ENCODE peak calls at places on chromosomes 11 and 22, in five cellular contexts. C is uterus; Q is iPS DF 6.9; K is CD4-positive, alpha-beta memory T cell; L is Peyer's patch. J is an unnamed sample. For H3K4me1, the result is how much of the 10 kb centered on the place peaks cover.

GRCh38 chr11:110158317-110159200 is 65.4 kb downstream of the ZC3H12C start:
- DNase-seq in Q (no peak), L (no peak), C (no peak), K (no peak), J (no peak)

GRCh38 chr11:108616549-108616948 is 23.0 kb upstream of the EXPH5 start:
- DNase-seq in L (no peak), K (no peak), Q (no peak), C (no peak), J (no peak)

GRCh38 chr11:61541568-61541967 is 33.0 kb downstream of the LRRC10B start:
- DNase-seq in Q (peak), L (no peak), C (peak), K (no peak), J (no peak)

GRCh38 chr11:93073508-93074280 is 104.2 kb downstream of the MTNR1B start:
- DNase-seq in L (no peak), Q (no peak), C (no peak), K (no peak), J (no peak)

GRCh38 chr22:26851125-26851524 is 193.7 kb downstream of the MIAT start:
- DNase-seq in C (no peak), K (no peak), Q (no peak), L (no peak), J (no peak)

GRCh38 chr11:130525307-130525706 is 76.9 kb downstream of the ADAMTS15 start:
- DNase-seq in C (no peak), L (no peak), Q (no peak), K (no peak), J (no peak)

GRCh38 chr11:4459470-4459869 is 10.4 kb downstream of the OR52K2 start:
- DNase-seq in K (no peak), C (peak), L (peak), Q (no peak), J (no peak)

GRCh38 chr22:42281284-42281683 is 10.8 kb upstream of the TCF20 start:
- DNase-seq in Q (no peak), C (no peak), K (no peak), L (no peak), J (no peak)

GRCh38 chr11:32080381-32080980 is 10.4 kb upstream of the RCN1 start:
- DNase-seq in C (no peak), K (no peak), Q (no peak), L (no peak), J (no peak)

GRCh38 chr11:48019230-48019584 is 38.8 kb downstream of the PTPRJ start:
- DNase-seq in K (peak), L (no peak), Q (no peak), C (no peak), J (no peak)

GRCh38 chr22:22410677-22411076 is 97.9 kb downstream of the ZNF280B start:
- DNase-seq in Q (no peak), K (no peak), L (no peak), C (no peak), J (no peak)

GRCh38 chr22:22410121-22410520 is 98.4 kb downstream of the ZNF280B start:
- DNase-seq in C (no peak), K (no peak), Q (no peak), L (peak), J (no peak)

GRCh38 chr22:22408269-22408668 is 100.3 kb downstream of the ZNF280B start:
- DNase-seq in L (no peak), C (no peak), K (no peak), Q (no peak), J (no peak)

GRCh38 chr22:22407061-22407460 is 101.5 kb downstream of the ZNF280B start:
- DNase-seq in K (no peak), L (no peak), Q (no peak), C (no peak), J (no peak)

GRCh38 chr22:22408731-22409696 is 99.5 kb downstream of the ZNF280B start:
- DNase-seq in C (no peak), Q (peak), K (no peak), L (peak), J (no peak)
- H3K27ac ChIP-seq in C (no peak), Q (no peak), K (no peak), L (no peak), J (no peak)

GRCh38 chr11:86011175-86011574 is 57.7 kb downstream of the PICALM start:
- DNase-seq in L (no peak), Q (no peak), K (no peak), C (no peak), J (no peak)

GRCh38 chr11:86014221-86014620 is 54.7 kb downstream of the PICALM start:
- DNase-seq in L (no peak), K (no peak), Q (no peak), C (no peak), J (no peak)

GRCh38 chr11:86016451-86016850 is 52.4 kb downstream of the PICALM start:
- DNase-seq in C (no peak), K (no peak), Q (no peak), L (no peak), J (no peak)

GRCh38 chr11:86015699-86016098 is 53.2 kb downstream of the PICALM start:
- DNase-seq in L (no peak), Q (no peak), C (no peak), K (no peak), J (no peak)

DNA sequence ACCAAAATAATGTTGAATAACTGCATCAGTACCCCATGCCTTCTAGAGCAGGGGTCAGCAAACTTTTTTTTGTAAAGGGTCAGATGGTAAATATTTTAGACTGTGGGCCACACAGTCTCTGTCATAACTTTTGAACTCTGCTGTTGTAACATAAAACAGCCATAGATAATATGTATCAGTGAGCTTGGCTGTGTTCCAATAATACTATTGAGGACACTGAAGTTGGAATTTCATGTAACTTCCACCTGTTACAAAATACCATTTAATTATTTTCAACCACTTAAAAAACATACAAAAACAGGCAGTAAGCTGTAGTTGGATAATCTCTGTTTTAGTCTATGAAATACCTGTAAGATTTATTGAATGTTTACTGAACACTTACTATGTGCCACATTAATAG is 55.2 kb downstream of the PICALM start:
- DNase-seq in K (no peak), L (no peak), Q (no peak), C (no peak), J (no peak)
- H3K4me1 ChIP-seq in K (under half), L (under half), Q (under half), C (under half), J (under half)

DNA sequence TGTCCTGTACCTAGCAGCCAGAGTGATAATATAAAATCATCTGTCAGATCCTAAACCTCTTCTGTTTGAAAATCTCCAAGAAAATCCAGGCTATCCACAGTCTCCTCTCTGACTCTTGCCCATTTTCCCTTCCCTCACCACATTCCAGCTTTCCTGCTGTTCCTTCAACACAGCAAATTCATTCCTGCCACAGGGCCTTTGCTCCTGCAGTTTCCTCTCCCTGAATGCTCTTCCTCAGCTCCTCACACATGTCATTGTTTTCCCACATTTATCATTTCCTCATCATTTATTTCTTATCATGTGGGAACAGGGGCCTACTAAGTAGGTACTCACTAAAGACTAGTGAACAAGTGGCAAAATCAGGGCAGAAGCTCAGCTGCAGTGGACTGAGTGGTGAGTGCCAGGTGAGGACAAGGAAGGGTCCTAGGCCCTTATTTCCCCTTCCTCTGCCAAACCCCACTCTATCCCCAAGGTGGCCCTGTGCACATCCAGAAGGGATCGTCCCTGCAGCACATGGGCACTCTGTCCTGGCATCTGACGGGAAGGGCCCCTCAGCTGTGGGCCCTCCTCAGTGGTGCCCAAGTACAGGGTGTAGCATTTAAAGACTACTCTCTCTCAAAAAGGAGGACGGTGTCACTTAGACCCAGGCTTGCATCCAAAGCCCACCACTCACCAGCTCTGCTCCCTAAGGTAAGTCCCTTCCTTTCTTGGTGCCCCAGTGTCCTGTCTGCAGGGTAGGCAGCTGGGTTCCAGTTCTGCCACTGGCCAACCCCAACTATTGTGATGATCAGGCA is 2.0 kb downstream of the LRRC32 start:
- DNase-seq in K (no peak), C (peak), Q (no peak), L (no peak), J (no peak)
- H3K4me3 ChIP-seq in K (no peak), C (no peak), Q (no peak), L (peak), J (peak)

GRCh38 chr11:113272281-113272680 is 42.1 kb upstream of the TTC12 start:
- DNase-seq in Q (no peak), C (no peak), L (no peak), K (no peak), J (no peak)
- H3K27ac ChIP-seq in Q (no peak), C (no peak), L (no peak), K (no peak), J (no peak)

DNA sequence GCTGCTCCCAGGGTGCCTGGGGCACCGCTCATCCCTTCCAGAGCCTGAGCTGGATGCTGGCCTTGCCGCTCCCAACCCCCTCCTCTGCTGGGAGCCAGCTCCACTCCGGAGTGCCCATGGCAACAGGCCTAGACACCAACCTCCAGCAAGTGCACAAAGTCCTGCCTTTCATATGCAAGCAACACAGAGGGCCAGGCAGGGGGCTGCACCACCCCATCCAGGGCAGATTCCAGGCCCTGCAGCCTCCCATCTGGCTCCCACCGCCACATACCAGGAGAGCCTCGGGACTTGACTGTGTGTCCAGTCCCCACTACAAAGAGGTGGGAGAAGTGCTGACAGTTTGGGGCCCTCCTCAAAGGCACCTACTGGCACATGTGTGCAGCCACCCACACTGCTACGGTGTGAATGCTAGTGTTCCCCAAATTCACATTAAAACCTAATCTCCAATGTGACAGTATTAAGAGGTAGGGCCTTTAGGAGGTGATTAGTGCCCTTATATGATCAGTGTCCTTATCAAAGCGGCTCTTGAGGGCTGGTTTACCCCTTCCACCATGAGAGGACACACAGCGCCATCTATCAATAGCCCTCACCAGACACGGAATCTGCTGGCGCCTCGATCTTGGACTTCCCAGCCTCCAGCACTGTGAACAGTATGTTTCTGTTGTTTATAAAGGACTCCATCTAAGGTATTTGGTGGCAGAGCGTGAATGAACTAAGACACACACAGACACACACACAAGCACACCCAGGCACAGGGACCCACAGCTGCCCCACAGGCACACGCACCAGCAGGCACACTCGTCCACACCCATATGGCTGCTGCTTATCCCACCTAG is 16.2 kb downstream of the ARVCF start:
- DNase-seq in Q (no peak), L (no peak), C (no peak), K (no peak), J (no peak)
- H3K4me1 ChIP-seq in Q (under half), L (under half), C (under half), K (under half), J (under half)

GRCh38 chr22:46547179-46547882 is 9.9 kb upstream of the CELSR1 start:
- DNase-seq in K (no peak), C (no peak), Q (no peak), L (no peak), J (no peak)

GRCh38 chr22:46549971-46550641 is 12.7 kb upstream of the CELSR1 start:
- DNase-seq in K (no peak), C (no peak), L (no peak), Q (no peak), J (no peak)

GRCh38 chr22:46546466-46547178 is 9.2 kb upstream of the CELSR1 start:
- DNase-seq in K (no peak), C (no peak), Q (no peak), L (no peak), J (no peak)

GRCh38 chr22:46549565-46549840 is 12.1 kb upstream of the CELSR1 start:
- DNase-seq in Q (no peak), K (no peak), L (no peak), C (no peak), J (no peak)

DNA sequence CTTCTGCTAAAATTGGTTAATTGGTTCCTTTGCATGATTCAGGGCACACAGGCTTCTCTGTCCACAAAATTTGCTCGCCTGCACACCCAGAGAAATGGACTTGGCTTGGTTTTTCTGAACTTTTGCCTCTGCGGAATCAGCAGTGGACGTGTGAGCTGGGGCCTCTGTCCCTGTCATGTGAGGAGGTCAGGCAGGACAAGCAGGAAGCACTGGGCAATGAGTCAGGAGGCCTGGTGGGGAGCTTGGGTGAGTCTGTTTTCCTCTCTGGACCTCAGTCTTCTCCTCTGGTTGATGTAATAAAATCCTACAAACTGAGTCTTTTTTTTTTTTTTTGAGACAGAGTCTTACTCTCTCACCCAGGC is 10.4 kb upstream of the CELSR1 start:
- DNase-seq in Q (no peak), C (peak), L (peak), K (no peak), J (no peak)
- H3K4me3 ChIP-seq in Q (no peak), C (no peak), L (no peak), K (no peak), J (no peak)

DNA sequence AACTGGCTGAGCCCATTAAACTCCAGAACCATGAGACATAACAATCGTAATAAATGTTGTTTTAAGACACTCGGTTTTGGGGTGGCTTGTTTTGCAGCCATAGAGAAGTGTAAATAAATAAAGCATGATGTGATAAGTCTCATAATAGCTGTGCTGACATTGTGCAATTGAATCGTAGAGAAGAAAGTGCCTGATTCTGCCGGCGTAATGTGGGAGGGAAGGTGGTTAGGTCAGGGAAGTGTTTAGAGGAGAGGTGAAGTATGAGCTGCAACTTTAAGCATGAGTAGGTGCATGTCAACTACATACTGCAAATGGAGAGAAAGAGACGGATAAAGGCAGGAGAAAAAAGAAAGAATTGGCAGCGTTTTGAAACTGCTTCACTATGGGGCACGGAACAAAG is 217.1 kb downstream of the BLID start:
- DNase-seq in Q (no peak), K (no peak), L (no peak), C (no peak), J (no peak)
- H3K27ac ChIP-seq in Q (no peak), K (no peak), L (no peak), C (no peak), J (no peak)

GRCh38 chr11:62831520-62832345 is at the start of gene STX5:
- DNase-seq in Q (peak), K (peak), C (peak), L (peak), J (peak)

GRCh38 chr11:62830904-62831519 is 839 bp downstream of the STX5 start:
- DNase-seq in L (peak), K (no peak), Q (no peak), C (no peak), J (peak)

GRCh38 chr11:62835336-62835735 is 2.7 kb upstream of the TEX54 start:
- DNase-seq in Q (no peak), L (no peak), K (no peak), C (no peak), J (no peak)

DNA sequence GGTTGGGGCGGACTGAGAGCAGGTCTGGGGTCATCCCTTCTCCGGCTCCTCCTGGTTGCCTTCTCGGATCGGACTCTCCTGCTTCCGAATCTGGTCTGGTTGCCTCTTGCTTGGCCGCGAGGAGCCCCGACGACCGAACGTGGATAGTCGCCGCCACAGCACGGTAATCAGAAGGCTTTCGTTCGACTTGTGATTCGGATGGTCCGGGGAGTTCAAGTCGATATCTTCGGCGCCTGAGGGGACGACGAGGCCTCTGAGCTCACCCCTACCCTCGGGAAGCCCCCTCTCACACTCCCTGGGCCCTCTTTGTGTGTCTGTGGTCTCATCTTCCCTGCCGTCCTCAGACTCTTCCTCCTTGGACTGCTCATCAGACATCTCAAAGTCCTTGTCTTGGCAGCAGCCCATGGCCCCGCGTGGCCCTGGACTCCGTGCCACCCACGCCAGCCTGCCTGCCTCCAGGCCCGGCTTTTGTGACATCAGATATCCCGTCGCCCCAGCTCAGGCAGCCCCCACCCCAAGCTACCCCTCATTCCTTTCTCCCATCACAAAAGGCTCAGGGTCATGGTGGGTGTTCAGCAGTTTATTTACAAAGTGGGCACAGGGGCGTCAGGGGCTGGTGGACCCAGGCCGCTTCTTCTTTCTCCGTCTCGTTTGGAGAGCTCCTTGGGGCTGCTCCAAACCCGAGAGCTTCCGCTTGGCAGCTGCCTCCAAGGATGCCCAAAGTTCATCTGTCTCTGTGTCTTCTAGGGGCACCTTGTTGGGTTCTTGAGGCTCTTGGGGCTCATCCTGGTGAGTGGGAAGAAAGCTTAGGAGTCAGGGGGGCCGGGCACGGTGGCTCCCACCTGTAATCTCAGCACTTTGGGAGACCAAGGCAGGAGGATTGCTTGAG is at the start of gene TEX54:
- DNase-seq in C (peak), K (no peak), L (peak), Q (no peak), J (peak)
- H3K4me1 ChIP-seq in C (under half), K (under half), L (under half), Q (under half), J (under half)

GRCh38 chr11:9971894-9972293 is 308.0 kb downstream of the SWAP70 start:
- DNase-seq in K (no peak), Q (no peak), L (no peak), C (no peak), J (no peak)
- H3K4me3 ChIP-seq in K (no peak), Q (no peak), L (no peak), C (no peak), J (no peak)

DNA sequence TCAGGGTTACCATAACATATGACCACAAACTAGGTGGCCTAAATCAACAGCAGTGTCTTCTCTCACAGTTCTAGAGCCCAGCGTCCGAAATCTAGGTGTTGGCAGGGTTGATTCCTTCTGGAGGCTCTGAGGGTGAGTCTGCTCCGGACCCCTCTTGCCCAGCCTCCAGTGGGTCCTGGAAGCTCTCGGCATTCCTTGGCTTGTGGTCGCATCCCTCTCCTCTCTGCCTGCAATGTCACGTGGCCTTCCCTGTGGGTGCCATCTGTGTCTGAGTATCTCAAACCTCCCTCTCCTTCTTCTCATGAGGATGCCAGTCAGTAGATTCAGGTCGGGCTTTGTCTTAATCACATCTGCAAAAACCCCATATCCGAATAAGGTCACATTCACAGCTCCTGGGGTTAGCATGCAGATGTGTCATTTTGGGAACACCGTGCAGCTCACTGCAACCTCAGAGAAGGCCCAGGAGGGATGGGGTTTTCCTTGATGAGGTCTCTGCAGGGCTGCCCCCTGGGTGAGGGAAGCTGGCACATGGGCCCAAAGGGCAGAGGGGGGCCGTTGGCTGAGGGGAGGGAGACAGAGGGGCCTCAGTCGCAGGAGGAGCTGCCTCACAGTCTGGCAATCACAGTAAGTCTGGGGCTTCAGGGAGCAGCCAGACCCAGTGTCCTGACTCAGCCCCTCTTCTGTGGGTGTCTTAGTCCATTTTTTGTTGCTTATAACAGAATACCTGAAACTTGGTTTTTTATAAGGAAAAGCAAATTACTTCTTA is 41.2 kb downstream of the PARVG start:
- DNase-seq in L (no peak), K (no peak), C (no peak), Q (no peak), J (no peak)
- H3K27ac ChIP-seq in L (no peak), K (no peak), C (no peak), Q (no peak), J (no peak)

J was measured in suprapubic skin.